ENCODE peak calls at places on chromosomes 16 and 17, in eight cellular contexts. W is hippocampal formation; P is stomach; T is PC-3; R is activated CD8-positive, alpha-beta memory T cell treated with anti-CD3 and anti-CD28 coated beads, Interleukin-2, amount 50 U/mL, for 48 hours; V is fibroblast of mammary gland; D is uterus; Z is iris pigment epithelial cell. B is an unnamed sample.

GRCh38 chr16:57976331-57976796 is 5.4 kb upstream of the CNGB1 start:
- DNase-seq in Z (no peak), P (no peak), V (no peak), R (no peak), D (no peak), W (peak), T (no peak), B (peak)

GRCh38 chr17:38922538-38923291 is 2.7 kb upstream of the LASP1NB start:
- DNase-seq in P (peak), V (peak), Z (peak), W (no peak), T (peak), R (peak), D (peak), B (peak)

GRCh38 chr16:68000450-68000849 is 1.2 kb upstream of the DPEP2 start:
- DNase-seq in V (no peak), P (no peak), D (no peak), W (no peak), Z (peak), T (no peak), R (no peak), B (no peak)

GRCh38 chr17:46842835-46843234 is 8.5 kb upstream of the WNT9B start:
- DNase-seq in W (no peak), Z (no peak), T (peak), R (no peak), D (no peak), V (peak), P (no peak), B (no peak)

GRCh38 chr16:30005341-30006094 is 5.3 kb downstream of the DOC2A start:
- DNase-seq in V (peak), T (peak), R (no peak), P (peak), Z (peak), D (no peak), W (no peak), B (peak)

GRCh38 chr16:72051818-72052217 is 2.5 kb upstream of the HP start:
- DNase-seq in D (no peak), T (no peak), W (no peak), P (no peak), Z (no peak), R (no peak), V (no peak), B (no peak)

GRCh38 chr16:82031116-82032084 is 3.7 kb upstream of the HSD17B2 start:
- DNase-seq in D (peak), R (no peak), P (no peak), T (peak), W (peak), V (peak), Z (peak), B (peak)

GRCh38 chr17:40372031-40372430 is 7.5 kb upstream of the GJD3 start:
- DNase-seq in D (no peak), T (no peak), Z (no peak), V (no peak), W (no peak), R (peak), P (no peak), B (no peak)

B was measured in M059J.